ENCODE peak calls at places on chromosome 2, in seven cellular contexts. G, C, O, N, V, M and I are unnamed samples.

GRCh38 chr2:2411008-2411407 is 79.9 kb upstream of the MYT1L start:
- DNase-seq in G (no peak), C (peak), O (no peak), N (no peak), V (no peak), M (no peak), I (no peak)

GRCh38 chr2:153404792-153405191 is 73.8 kb downstream of the RPRM start:
- DNase-seq in G (no peak), C (no peak), O (no peak), N (no peak), V (no peak), M (no peak), I (no peak)

GRCh38 chr2:180625006-180625844 is 355.2 kb upstream of the UBE2E3 start:
- DNase-seq in G (no peak), C (no peak), O (no peak), N (no peak), V (no peak), M (no peak), I (no peak)

GRCh38 chr2:195587966-195588365 is 69.1 kb upstream of the SLC39A10 start:
- DNase-seq in G (no peak), C (no peak), O (no peak), N (no peak), V (no peak), M (no peak), I (no peak)

GRCh38 chr2:172091626-172092566 is 6.6 kb downstream of the DLX1 start:
- DNase-seq in G (no peak), C (peak), O (no peak), N (no peak), V (no peak), M (no peak), I (no peak)

GRCh38 chr2:55914786-55915185 is 8.8 kb downstream of the EFEMP1 start:
- DNase-seq in G (no peak), C (no peak), O (no peak), N (no peak), V (no peak), M (no peak), I (no peak)

GRCh38 chr2:57278451-57278850 is 768.2 kb upstream of the VRK2 start:
- DNase-seq in G (no peak), C (no peak), O (no peak), N (no peak), V (no peak), M (no peak), I (no peak)

GRCh38 chr2:208244422-208244821 is 10.4 kb downstream of the IDH1 start:
- DNase-seq in G (no peak), C (no peak), O (no peak), N (no peak), V (no peak), M (no peak), I (no peak)

GRCh38 chr2:25490220-25490619 is 148.5 kb upstream of the DNMT3A start:
- DNase-seq in G (no peak), C (no peak), O (no peak), N (no peak), V (no peak), M (no peak), I (no peak)

GRCh38 chr2:20539776-20540586 is 93.1 kb downstream of the RHOB start:
- DNase-seq in G (peak), C (no peak), O (no peak), N (no peak), V (no peak), M (no peak), I (no peak)

GRCh38 chr2:85706604-85707296 is 12.6 kb downstream of the GNLY start:
- DNase-seq in G (no peak), C (no peak), O (no peak), N (no peak), V (no peak), M (no peak), I (no peak)

GRCh38 chr2:54336136-54336976 is 80.3 kb upstream of the TSPYL6 start:
- DNase-seq in G (no peak), C (no peak), O (no peak), N (no peak), V (no peak), M (no peak), I (no peak)
- TF ChIP-seq JUND in G (no peak), C (peak), O (no peak), N (no peak), V (no peak), M (no peak), I (no peak)

DNA sequence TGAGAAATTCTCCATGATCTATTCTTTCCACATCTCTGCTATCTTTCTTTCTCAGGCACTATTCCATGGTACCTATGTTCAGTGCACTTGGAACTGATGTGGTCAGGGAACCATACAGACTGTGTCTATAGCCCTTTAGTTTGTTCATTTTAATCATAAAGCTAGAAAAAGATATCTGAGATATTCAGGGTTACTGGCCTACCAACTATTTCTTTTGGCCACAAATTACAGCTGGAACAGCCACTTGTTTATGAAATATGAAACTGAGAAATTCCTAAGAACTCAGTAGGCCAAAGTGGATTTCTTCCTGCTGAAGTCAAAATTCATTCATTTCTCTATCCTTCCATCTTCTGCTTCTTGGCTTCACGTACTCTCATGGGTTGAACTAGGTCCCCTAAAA is 22.8 kb upstream of the LYPD1 start:
- DNase-seq in G (no peak), C (no peak), O (no peak), N (no peak), V (no peak), M (no peak), I (no peak)
- TF ChIP-seq JUND in G (no peak), C (no peak), O (no peak), N (no peak), V (no peak), M (no peak), I (no peak)

GRCh38 chr2:164972216-164972615 is 16.9 kb upstream of the SLC38A11 start:
- DNase-seq in G (no peak), C (no peak), O (no peak), N (no peak), V (no peak), M (no peak), I (no peak)

GRCh38 chr2:164979113-164979512 is 23.8 kb upstream of the SLC38A11 start:
- DNase-seq in G (no peak), C (no peak), O (no peak), N (no peak), V (no peak), M (no peak), I (no peak)

GRCh38 chr2:164974221-164974620 is 18.9 kb upstream of the SLC38A11 start:
- DNase-seq in G (no peak), C (no peak), O (no peak), N (no peak), V (no peak), M (no peak), I (no peak)

GRCh38 chr2:164975885-164976284 is 20.6 kb upstream of the SLC38A11 start:
- DNase-seq in G (no peak), C (no peak), O (no peak), N (no peak), V (no peak), M (no peak), I (no peak)

DNA sequence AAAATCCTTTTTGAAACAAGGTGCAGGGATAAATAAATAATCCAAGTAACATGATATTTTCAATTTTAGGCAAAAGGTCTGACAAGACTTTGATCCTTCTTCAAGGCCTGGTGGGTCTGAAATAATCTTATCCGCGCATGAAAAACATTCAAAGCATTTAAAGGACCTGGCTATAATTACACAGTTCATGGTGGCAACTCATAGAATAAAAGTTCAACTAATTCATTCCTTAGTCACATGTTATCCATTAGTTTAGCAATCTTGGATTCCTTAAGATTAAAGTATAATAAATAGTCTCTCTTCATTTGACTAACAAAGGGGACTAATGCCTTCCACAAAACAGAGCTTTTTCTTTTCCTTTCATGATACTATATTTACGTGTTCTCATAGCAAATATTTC is 21.0 kb upstream of the SLC38A11 start:
- DNase-seq in G (no peak), C (no peak), O (no peak), N (no peak), V (no peak), M (no peak), I (no peak)
- TF ChIP-seq JUND in G (no peak), C (no peak), O (no peak), N (no peak), V (no peak), M (no peak), I (no peak)

GRCh38 chr2:119397196-119397595 is 30.4 kb downstream of the DBI start:
- DNase-seq in G (no peak), C (no peak), O (no peak), N (no peak), V (no peak), M (no peak), I (no peak)

GRCh38 chr2:119407430-119408220 is 24.0 kb upstream of the TMEM37 start:
- DNase-seq in G (peak), C (peak), O (peak), N (peak), V (no peak), M (peak), I (peak)

GRCh38 chr2:119402645-119403560 is 28.8 kb upstream of the TMEM37 start:
- DNase-seq in G (no peak), C (no peak), O (no peak), N (no peak), V (no peak), M (no peak), I (no peak)

GRCh38 chr2:119405151-119405550 is 26.5 kb upstream of the TMEM37 start:
- DNase-seq in G (no peak), C (no peak), O (no peak), N (no peak), V (no peak), M (no peak), I (no peak)

GRCh38 chr2:119402106-119402505 is 29.5 kb upstream of the TMEM37 start:
- DNase-seq in G (no peak), C (no peak), O (no peak), N (no peak), V (no peak), M (no peak), I (no peak)
- TF ChIP-seq JUND in G (no peak), C (no peak), O (no peak), N (no peak), V (no peak), M (no peak), I (no peak)

DNA sequence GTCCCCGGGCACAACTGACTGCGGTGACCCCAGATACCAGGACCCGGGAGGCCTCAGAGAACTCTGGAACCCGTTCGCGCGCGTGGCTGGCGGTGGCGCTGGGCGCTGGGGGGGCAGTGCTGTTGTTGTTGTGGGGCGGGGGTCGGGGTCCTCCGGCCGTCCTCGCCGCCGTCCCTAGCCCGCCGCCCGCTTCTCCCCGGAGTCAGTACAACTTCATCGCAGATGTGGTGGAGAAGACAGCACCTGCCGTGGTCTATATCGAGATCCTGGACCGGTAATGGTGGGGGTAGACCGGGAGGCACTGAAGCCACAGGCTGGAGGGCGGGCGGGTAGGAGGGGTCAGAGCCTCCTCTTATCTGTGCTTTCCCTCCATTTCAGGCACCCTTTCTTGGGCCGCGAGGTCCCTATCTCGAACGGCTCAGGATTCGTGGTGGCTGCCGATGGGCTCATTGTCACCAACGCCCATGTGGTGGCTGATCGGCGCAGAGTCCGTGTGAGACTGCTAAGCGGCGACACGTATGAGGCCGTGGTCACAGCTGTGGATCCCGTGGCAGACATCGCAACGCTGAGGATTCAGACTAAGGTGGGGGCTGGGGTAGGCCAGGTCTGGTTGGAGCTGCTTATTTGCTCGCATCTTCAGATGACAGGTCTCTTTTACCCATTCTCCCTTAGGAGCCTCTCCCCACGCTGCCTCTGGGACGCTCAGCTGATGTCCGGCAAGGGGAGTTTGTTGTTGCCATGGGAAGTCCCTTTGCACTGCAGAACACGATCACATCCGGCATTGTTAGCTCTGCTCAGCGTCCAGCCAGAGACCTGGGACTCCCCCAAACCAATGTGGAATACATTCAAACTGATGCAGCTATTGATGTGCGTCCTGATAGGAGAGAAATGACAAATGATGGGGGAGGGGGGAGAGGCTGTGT is 767 bp downstream of the HTRA2 start:
- DNase-seq in G (peak), C (peak), O (no peak), N (no peak), V (no peak), M (peak), I (no peak)
- TF ChIP-seq JUND in G (peak), C (no peak), O (no peak), N (no peak), V (no peak), M (no peak), I (no peak)

GRCh38 chr2:38174646-38175096 is 98.7 kb upstream of the CYP1B1 start:
- DNase-seq in G (no peak), C (no peak), O (no peak), N (no peak), V (no peak), M (no peak), I (no peak)

GRCh38 chr2:38171208-38171858 is 95.4 kb upstream of the CYP1B1 start:
- DNase-seq in G (no peak), C (no peak), O (no peak), N (no peak), V (no peak), M (no peak), I (no peak)

GRCh38 chr2:38176619-38177021 is 100.7 kb upstream of the CYP1B1 start:
- DNase-seq in G (no peak), C (no peak), O (no peak), N (no peak), V (no peak), M (no peak), I (no peak)

GRCh38 chr2:38174131-38174530 is 98.2 kb upstream of the CYP1B1 start:
- DNase-seq in G (no peak), C (no peak), O (no peak), N (no peak), V (no peak), M (no peak), I (no peak)

GRCh38 chr2:38173690-38174089 is 97.7 kb upstream of the CYP1B1 start:
- DNase-seq in G (no peak), C (no peak), O (no peak), N (no peak), V (no peak), M (no peak), I (no peak)
- TF ChIP-seq JUND in G (no peak), C (no peak), O (no peak), N (no peak), V (no peak), M (no peak), I (no peak)

GRCh38 chr2:73588177-73588576 is 54.0 kb downstream of the NAT8 start:
- DNase-seq in G (no peak), C (peak), O (no peak), N (no peak), V (no peak), M (no peak), I (no peak)

GRCh38 chr2:73594241-73594640 is 48.0 kb downstream of the NAT8 start:
- DNase-seq in G (no peak), C (no peak), O (no peak), N (no peak), V (no peak), M (no peak), I (no peak)

GRCh38 chr2:73593676-73594075 is 48.5 kb downstream of the NAT8 start:
- DNase-seq in G (no peak), C (no peak), O (no peak), N (no peak), V (no peak), M (no peak), I (no peak)
- TF ChIP-seq JUND in G (no peak), C (no peak), O (no peak), N (no peak), V (no peak), M (no peak), I (no peak)

GRCh38 chr2:54513364-54513715 is 57.2 kb downstream of the SPTBN1 start:
- DNase-seq in G (no peak), C (no peak), O (no peak), N (no peak), V (no peak), M (no peak), I (no peak)

GRCh38 chr2:54512183-54512582 is 56.1 kb downstream of the SPTBN1 start:
- DNase-seq in G (no peak), C (no peak), O (no peak), N (no peak), V (no peak), M (no peak), I (no peak)

GRCh38 chr2:54514819-54515569 is 58.9 kb downstream of the SPTBN1 start:
- DNase-seq in G (no peak), C (no peak), O (no peak), N (no peak), V (no peak), M (no peak), I (no peak)

GRCh38 chr2:54516842-54517241 is 60.7 kb downstream of the SPTBN1 start:
- DNase-seq in G (no peak), C (no peak), O (no peak), N (no peak), V (no peak), M (no peak), I (no peak)

DNA sequence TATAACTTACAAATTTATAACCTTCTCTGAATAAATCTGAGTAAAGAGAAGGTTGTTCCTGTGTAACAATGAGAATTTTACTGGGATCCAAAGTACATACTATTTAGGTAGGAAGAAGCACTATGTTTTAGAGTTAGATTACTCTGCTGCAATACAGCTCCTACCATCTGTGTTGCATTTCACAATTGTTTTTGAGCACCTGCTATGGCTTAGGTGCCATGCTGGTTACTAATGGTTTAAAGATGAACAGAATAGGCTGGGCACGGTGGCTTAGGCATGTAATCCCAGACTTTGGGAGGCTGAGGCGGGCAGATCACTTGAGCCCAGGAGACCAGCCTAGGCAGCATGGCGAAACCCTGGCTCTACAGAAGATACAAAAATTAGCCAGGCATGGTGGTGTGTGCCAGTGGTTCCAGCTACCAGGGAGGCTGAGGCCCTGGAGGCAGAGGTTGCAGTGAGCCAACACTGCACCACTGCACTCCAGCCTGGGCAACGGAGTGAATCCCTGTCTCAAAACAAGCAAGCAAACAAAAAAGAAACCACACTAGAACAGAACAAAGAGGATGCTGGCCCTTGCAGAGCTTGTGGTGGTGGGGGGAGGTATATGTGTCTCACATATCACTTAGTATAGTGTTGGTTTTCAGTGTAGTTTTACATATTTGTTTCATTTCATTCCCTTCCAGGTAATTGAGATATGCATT is 56.7 kb downstream of the SPTBN1 start:
- DNase-seq in G (no peak), C (no peak), O (no peak), N (no peak), V (no peak), M (no peak), I (no peak)
- TF ChIP-seq JUND in G (no peak), C (no peak), O (no peak), N (no peak), V (no peak), M (no peak), I (no peak)

GRCh38 chr2:44181648-44182047 is 13.0 kb downstream of the PPM1B start:
- DNase-seq in G (no peak), C (no peak), O (no peak), N (no peak), V (no peak), M (no peak), I (no peak)
- TF ChIP-seq JUND in G (no peak), C (no peak), O (no peak), N (no peak), V (no peak), M (no peak), I (no peak)